ENCODE peak calls at places on chromosomes 6 and 20, in eight cellular contexts. B, A, C, T, N, U, L and I are unnamed samples.

GRCh38 chr6:106890447-106890846 is 84.1 kb downstream of the CD24 start:
- DNase-seq in B (no peak), C (no peak), L (no peak), A (no peak), U (no peak), N (no peak), T (no peak), I (no peak)

GRCh38 chr6:7052441-7052936 is 55.3 kb upstream of the RREB1 start:
- DNase-seq in U (no peak), N (peak; percentile 58), A (peak; percentile 47), C (peak; percentile 9), B (peak; percentile 21), L (peak; percentile 79), T (no peak), I (peak; percentile 14)

GRCh38 chr20:5933802-5934436 is 16.4 kb downstream of the TRMT6 start:
- DNase-seq in U (peak; percentile 74), B (no peak), C (no peak), N (peak; percentile 18), T (no peak), A (peak; percentile 63), L (peak; percentile 42), I (no peak)

GRCh38 chr6:31858707-31859106 is 3.9 kb downstream of the NEU1 start:
- DNase-seq in L (no peak), B (no peak), A (no peak), U (no peak), T (no peak), N (no peak), C (no peak), I (no peak)

GRCh38 chr6:15630202-15630601 is 32.6 kb downstream of the DTNBP1 start:
- DNase-seq in B (no peak), A (no peak), T (no peak), C (no peak), N (no peak), U (peak; percentile 59), L (no peak), I (no peak)

GRCh38 chr6:3857822-3858221 is 8.6 kb downstream of the FAM50B start:
- DNase-seq in N (no peak), U (no peak), A (no peak), B (no peak), T (no peak), C (no peak), L (no peak), I (no peak)

GRCh38 chr6:139500977-139501376 is 126.5 kb upstream of the CITED2 start:
- DNase-seq in A (no peak), T (no peak), L (no peak), N (no peak), C (no peak), B (no peak), U (no peak), I (no peak)

GRCh38 chr6:113697642-113698410 is 159.3 kb upstream of the MARCKS start:
- DNase-seq in N (no peak), L (no peak), B (no peak), T (no peak), C (no peak), U (peak; percentile 83), A (no peak), I (no peak)

GRCh38 chr6:27752038-27752885 is 159.9 kb downstream of the OR2B2 start:
- DNase-seq in N (peak; percentile 84), B (peak; percentile 82), L (peak; percentile 37), U (peak; percentile 80), C (peak; percentile 78), A (peak; percentile 58), T (peak; percentile 27), I (peak; percentile 74)

GRCh38 chr6:74645108-74645849 is 560.6 kb downstream of the COL12A1 start:
- DNase-seq in T (no peak), N (no peak), U (no peak), B (no peak), L (no peak), C (no peak), A (no peak), I (no peak)